ENCODE peak calls at places on chromosomes 13 and 19, in nine cellular contexts. One of them, this sample, is unnamed.

GRCh38 chr19:50461066-50461875 is 15.0 kb upstream of the EMC10 start:
- DNase-seq in stimulated activated effector memory CD8-positive, alpha-beta T cell treated with anti-CD3 and anti-CD28 coated beads, Interleukin-12 subunit alpha, Interleukin-12 subunit beta, amount 100 ng/mL, for 72 hours: peak; percentile 37
- DNase-seq in aorta: no peak
- DNase-seq in activated effector memory CD4-positive, alpha-beta T cell treated with Interleukin-2 at 50 U/mL for 16 hours: peak; percentile 25
- DNase-seq in HTR-8/SVneo: peak; percentile 90
- DNase-seq in ELR: peak; percentile 70
- DNase-seq in DMS 273 treated with DMSO at 0.1 percent for 48 hours: no peak
- DNase-seq in prostate gland: peak; percentile 36
- DNase-seq in GM19239: peak; percentile 94
- DNase-seq in this sample: peak; percentile 50

GRCh38 chr19:3034845-3035541 is 5.9 kb upstream of the TLE2 start:
- DNase-seq in stimulated activated effector memory CD8-positive, alpha-beta T cell treated with anti-CD3 and anti-CD28 coated beads, Interleukin-12 subunit alpha, Interleukin-12 subunit beta, amount 100 ng/mL, for 72 hours: peak; percentile 22
- DNase-seq in aorta: no peak
- DNase-seq in activated effector memory CD4-positive, alpha-beta T cell treated with Interleukin-2 at 50 U/mL for 16 hours: peak; percentile 22
- DNase-seq in HTR-8/SVneo: no peak
- DNase-seq in ELR: peak; percentile 63
- DNase-seq in DMS 273 treated with DMSO at 0.1 percent for 48 hours: no peak
- DNase-seq in prostate gland: peak; percentile 45
- DNase-seq in GM19239: no peak
- DNase-seq in this sample: peak; percentile 37

GRCh38 chr19:11577451-11578341 is at the start of gene ACP5:
- DNase-seq in stimulated activated effector memory CD8-positive, alpha-beta T cell treated with anti-CD3 and anti-CD28 coated beads, Interleukin-12 subunit alpha, Interleukin-12 subunit beta, amount 100 ng/mL, for 72 hours: no peak
- DNase-seq in aorta: peak; percentile 63
- DNase-seq in activated effector memory CD4-positive, alpha-beta T cell treated with Interleukin-2 at 50 U/mL for 16 hours: no peak
- DNase-seq in HTR-8/SVneo: no peak
- DNase-seq in ELR: no peak
- DNase-seq in DMS 273 treated with DMSO at 0.1 percent for 48 hours: no peak
- DNase-seq in prostate gland: no peak
- DNase-seq in GM19239: no peak
- DNase-seq in this sample: no peak

GRCh38 chr13:52868190-52868589 is 19.8 kb upstream of the PCDH8 start:
- DNase-seq in stimulated activated effector memory CD8-positive, alpha-beta T cell treated with anti-CD3 and anti-CD28 coated beads, Interleukin-12 subunit alpha, Interleukin-12 subunit beta, amount 100 ng/mL, for 72 hours: no peak
- DNase-seq in aorta: no peak
- DNase-seq in activated effector memory CD4-positive, alpha-beta T cell treated with Interleukin-2 at 50 U/mL for 16 hours: no peak
- DNase-seq in HTR-8/SVneo: no peak
- DNase-seq in ELR: no peak
- DNase-seq in DMS 273 treated with DMSO at 0.1 percent for 48 hours: no peak
- DNase-seq in prostate gland: no peak
- DNase-seq in GM19239: no peak
- DNase-seq in this sample: no peak

GRCh38 chr13:71864981-71865857 is 1.8 kb downstream of the DACH1 start:
- DNase-seq in stimulated activated effector memory CD8-positive, alpha-beta T cell treated with anti-CD3 and anti-CD28 coated beads, Interleukin-12 subunit alpha, Interleukin-12 subunit beta, amount 100 ng/mL, for 72 hours: no peak
- DNase-seq in aorta: peak; percentile 46
- DNase-seq in activated effector memory CD4-positive, alpha-beta T cell treated with Interleukin-2 at 50 U/mL for 16 hours: no peak
- DNase-seq in HTR-8/SVneo: no peak
- DNase-seq in ELR: peak; percentile 26
- DNase-seq in DMS 273 treated with DMSO at 0.1 percent for 48 hours: no peak
- DNase-seq in prostate gland: no peak
- DNase-seq in GM19239: peak; percentile 3
- DNase-seq in this sample: peak; percentile 60

GRCh38 chr13:111247552-111247951 is 72.9 kb upstream of the TEX29 start:
- DNase-seq in stimulated activated effector memory CD8-positive, alpha-beta T cell treated with anti-CD3 and anti-CD28 coated beads, Interleukin-12 subunit alpha, Interleukin-12 subunit beta, amount 100 ng/mL, for 72 hours: no peak
- DNase-seq in aorta: no peak
- DNase-seq in activated effector memory CD4-positive, alpha-beta T cell treated with Interleukin-2 at 50 U/mL for 16 hours: no peak
- DNase-seq in HTR-8/SVneo: no peak
- DNase-seq in ELR: no peak
- DNase-seq in DMS 273 treated with DMSO at 0.1 percent for 48 hours: no peak
- DNase-seq in prostate gland: peak; percentile 88
- DNase-seq in GM19239: no peak
- DNase-seq in this sample: no peak

GRCh38 chr13:30998548-30999140 is 66.2 kb downstream of the TEX26 start:
- DNase-seq in stimulated activated effector memory CD8-positive, alpha-beta T cell treated with anti-CD3 and anti-CD28 coated beads, Interleukin-12 subunit alpha, Interleukin-12 subunit beta, amount 100 ng/mL, for 72 hours: no peak
- DNase-seq in aorta: no peak
- DNase-seq in activated effector memory CD4-positive, alpha-beta T cell treated with Interleukin-2 at 50 U/mL for 16 hours: no peak
- DNase-seq in HTR-8/SVneo: no peak
- DNase-seq in ELR: no peak
- DNase-seq in DMS 273 treated with DMSO at 0.1 percent for 48 hours: no peak
- DNase-seq in prostate gland: no peak
- DNase-seq in GM19239: no peak
- DNase-seq in this sample: no peak

GRCh38 chr13:96650301-96650886 is 343.9 kb downstream of the OXGR1 start:
- DNase-seq in stimulated activated effector memory CD8-positive, alpha-beta T cell treated with anti-CD3 and anti-CD28 coated beads, Interleukin-12 subunit alpha, Interleukin-12 subunit beta, amount 100 ng/mL, for 72 hours: no peak
- DNase-seq in aorta: no peak
- DNase-seq in activated effector memory CD4-positive, alpha-beta T cell treated with Interleukin-2 at 50 U/mL for 16 hours: no peak
- DNase-seq in HTR-8/SVneo: no peak
- DNase-seq in ELR: peak; percentile 90
- DNase-seq in DMS 273 treated with DMSO at 0.1 percent for 48 hours: no peak
- DNase-seq in prostate gland: no peak
- DNase-seq in GM19239: no peak
- DNase-seq in this sample: no peak

GRCh38 chr19:55373993-55374757 is 2.5 kb upstream of the TMEM190 start:
- DNase-seq in stimulated activated effector memory CD8-positive, alpha-beta T cell treated with anti-CD3 and anti-CD28 coated beads, Interleukin-12 subunit alpha, Interleukin-12 subunit beta, amount 100 ng/mL, for 72 hours: no peak
- DNase-seq in aorta: no peak
- DNase-seq in activated effector memory CD4-positive, alpha-beta T cell treated with Interleukin-2 at 50 U/mL for 16 hours: no peak
- DNase-seq in HTR-8/SVneo: peak; percentile 75
- DNase-seq in ELR: peak; percentile 65
- DNase-seq in DMS 273 treated with DMSO at 0.1 percent for 48 hours: no peak
- DNase-seq in prostate gland: no peak
- DNase-seq in GM19239: no peak
- DNase-seq in this sample: no peak

GRCh38 chr13:110872768-110873638 is 41.9 kb downstream of the ANKRD10 start:
- DNase-seq in stimulated activated effector memory CD8-positive, alpha-beta T cell treated with anti-CD3 and anti-CD28 coated beads, Interleukin-12 subunit alpha, Interleukin-12 subunit beta, amount 100 ng/mL, for 72 hours: no peak
- DNase-seq in aorta: no peak
- DNase-seq in activated effector memory CD4-positive, alpha-beta T cell treated with Interleukin-2 at 50 U/mL for 16 hours: no peak
- DNase-seq in HTR-8/SVneo: no peak
- DNase-seq in ELR: no peak
- DNase-seq in DMS 273 treated with DMSO at 0.1 percent for 48 hours: no peak
- DNase-seq in prostate gland: no peak
- DNase-seq in GM19239: no peak
- DNase-seq in this sample: no peak

GRCh38 chr19:13629687-13630357 is 123.5 kb upstream of the CACNA1A start:
- DNase-seq in stimulated activated effector memory CD8-positive, alpha-beta T cell treated with anti-CD3 and anti-CD28 coated beads, Interleukin-12 subunit alpha, Interleukin-12 subunit beta, amount 100 ng/mL, for 72 hours: no peak
- DNase-seq in aorta: no peak
- DNase-seq in activated effector memory CD4-positive, alpha-beta T cell treated with Interleukin-2 at 50 U/mL for 16 hours: no peak
- DNase-seq in HTR-8/SVneo: no peak
- DNase-seq in ELR: peak; percentile 97
- DNase-seq in DMS 273 treated with DMSO at 0.1 percent for 48 hours: no peak
- DNase-seq in prostate gland: no peak
- DNase-seq in GM19239: no peak
- DNase-seq in this sample: no peak

GRCh38 chr13:44237276-44237767 is 136.3 kb upstream of the SERP2 start:
- DNase-seq in stimulated activated effector memory CD8-positive, alpha-beta T cell treated with anti-CD3 and anti-CD28 coated beads, Interleukin-12 subunit alpha, Interleukin-12 subunit beta, amount 100 ng/mL, for 72 hours: no peak
- DNase-seq in aorta: peak; percentile 73
- DNase-seq in activated effector memory CD4-positive, alpha-beta T cell treated with Interleukin-2 at 50 U/mL for 16 hours: no peak
- DNase-seq in HTR-8/SVneo: peak; percentile 18
- DNase-seq in ELR: peak; percentile 96
- DNase-seq in DMS 273 treated with DMSO at 0.1 percent for 48 hours: no peak
- DNase-seq in prostate gland: peak; percentile 28
- DNase-seq in GM19239: no peak
- DNase-seq in this sample: peak; percentile 56

GRCh38 chr19:48415395-48415794 is 21.9 kb downstream of the GRIN2D start:
- DNase-seq in stimulated activated effector memory CD8-positive, alpha-beta T cell treated with anti-CD3 and anti-CD28 coated beads, Interleukin-12 subunit alpha, Interleukin-12 subunit beta, amount 100 ng/mL, for 72 hours: peak; percentile 55
- DNase-seq in aorta: peak; percentile 93
- DNase-seq in activated effector memory CD4-positive, alpha-beta T cell treated with Interleukin-2 at 50 U/mL for 16 hours: peak; percentile 47
- DNase-seq in HTR-8/SVneo: no peak
- DNase-seq in ELR: peak; percentile 82
- DNase-seq in DMS 273 treated with DMSO at 0.1 percent for 48 hours: no peak
- DNase-seq in prostate gland: peak; percentile 37
- DNase-seq in GM19239: no peak
- DNase-seq in this sample: peak; percentile 78

GRCh38 chr13:40600145-40600751 is 66.2 kb downstream of the FOXO1 start:
- DNase-seq in stimulated activated effector memory CD8-positive, alpha-beta T cell treated with anti-CD3 and anti-CD28 coated beads, Interleukin-12 subunit alpha, Interleukin-12 subunit beta, amount 100 ng/mL, for 72 hours: no peak
- DNase-seq in aorta: no peak
- DNase-seq in activated effector memory CD4-positive, alpha-beta T cell treated with Interleukin-2 at 50 U/mL for 16 hours: no peak
- DNase-seq in HTR-8/SVneo: no peak
- DNase-seq in ELR: no peak
- DNase-seq in DMS 273 treated with DMSO at 0.1 percent for 48 hours: no peak
- DNase-seq in prostate gland: no peak
- DNase-seq in GM19239: no peak
- DNase-seq in this sample: no peak

GRCh38 chr19:35497406-35497805 is 7.1 kb upstream of the KRTDAP start:
- DNase-seq in stimulated activated effector memory CD8-positive, alpha-beta T cell treated with anti-CD3 and anti-CD28 coated beads, Interleukin-12 subunit alpha, Interleukin-12 subunit beta, amount 100 ng/mL, for 72 hours: no peak
- DNase-seq in aorta: no peak
- DNase-seq in activated effector memory CD4-positive, alpha-beta T cell treated with Interleukin-2 at 50 U/mL for 16 hours: no peak
- DNase-seq in HTR-8/SVneo: no peak
- DNase-seq in ELR: no peak
- DNase-seq in DMS 273 treated with DMSO at 0.1 percent for 48 hours: no peak
- DNase-seq in prostate gland: no peak
- DNase-seq in GM19239: no peak
- DNase-seq in this sample: no peak

GRCh38 chr13:106555631-106556328 is 12.2 kb downstream of the ARGLU1 start:
- DNase-seq in stimulated activated effector memory CD8-positive, alpha-beta T cell treated with anti-CD3 and anti-CD28 coated beads, Interleukin-12 subunit alpha, Interleukin-12 subunit beta, amount 100 ng/mL, for 72 hours: no peak
- DNase-seq in aorta: no peak
- DNase-seq in activated effector memory CD4-positive, alpha-beta T cell treated with Interleukin-2 at 50 U/mL for 16 hours: no peak
- DNase-seq in HTR-8/SVneo: no peak
- DNase-seq in ELR: peak; percentile 63
- DNase-seq in DMS 273 treated with DMSO at 0.1 percent for 48 hours: no peak
- DNase-seq in prostate gland: no peak
- DNase-seq in GM19239: no peak
- DNase-seq in this sample: no peak

GRCh38 chr19:5832049-5832448 is 7.5 kb downstream of the FUT6 start:
- DNase-seq in stimulated activated effector memory CD8-positive, alpha-beta T cell treated with anti-CD3 and anti-CD28 coated beads, Interleukin-12 subunit alpha, Interleukin-12 subunit beta, amount 100 ng/mL, for 72 hours: no peak
- DNase-seq in aorta: no peak
- DNase-seq in activated effector memory CD4-positive, alpha-beta T cell treated with Interleukin-2 at 50 U/mL for 16 hours: no peak
- DNase-seq in HTR-8/SVneo: no peak
- DNase-seq in ELR: no peak
- DNase-seq in DMS 273 treated with DMSO at 0.1 percent for 48 hours: no peak
- DNase-seq in prostate gland: no peak
- DNase-seq in GM19239: no peak
- DNase-seq in this sample: no peak

GRCh38 chr19:45087531-45087930 is 5.4 kb upstream of the PPP1R37 start:
- DNase-seq in stimulated activated effector memory CD8-positive, alpha-beta T cell treated with anti-CD3 and anti-CD28 coated beads, Interleukin-12 subunit alpha, Interleukin-12 subunit beta, amount 100 ng/mL, for 72 hours: peak; percentile 30
- DNase-seq in aorta: no peak
- DNase-seq in activated effector memory CD4-positive, alpha-beta T cell treated with Interleukin-2 at 50 U/mL for 16 hours: peak; percentile 55
- DNase-seq in HTR-8/SVneo: no peak
- DNase-seq in ELR: no peak
- DNase-seq in DMS 273 treated with DMSO at 0.1 percent for 48 hours: no peak
- DNase-seq in prostate gland: no peak
- DNase-seq in GM19239: no peak
- DNase-seq in this sample: no peak

GRCh38 chr13:97018029-97018819 is 23.9 kb upstream of the OXGR1 start:
- DNase-seq in stimulated activated effector memory CD8-positive, alpha-beta T cell treated with anti-CD3 and anti-CD28 coated beads, Interleukin-12 subunit alpha, Interleukin-12 subunit beta, amount 100 ng/mL, for 72 hours: no peak
- DNase-seq in aorta: no peak
- DNase-seq in activated effector memory CD4-positive, alpha-beta T cell treated with Interleukin-2 at 50 U/mL for 16 hours: no peak
- DNase-seq in HTR-8/SVneo: peak; percentile 17
- DNase-seq in ELR: peak; percentile 66
- DNase-seq in DMS 273 treated with DMSO at 0.1 percent for 48 hours: no peak
- DNase-seq in prostate gland: no peak
- DNase-seq in GM19239: peak; percentile 18
- DNase-seq in this sample: no peak

GRCh38 chr19:4215807-4216206 is 13.5 kb upstream of the EBI3 start:
- DNase-seq in stimulated activated effector memory CD8-positive, alpha-beta T cell treated with anti-CD3 and anti-CD28 coated beads, Interleukin-12 subunit alpha, Interleukin-12 subunit beta, amount 100 ng/mL, for 72 hours: no peak
- DNase-seq in aorta: no peak
- DNase-seq in activated effector memory CD4-positive, alpha-beta T cell treated with Interleukin-2 at 50 U/mL for 16 hours: no peak
- DNase-seq in HTR-8/SVneo: no peak
- DNase-seq in ELR: no peak
- DNase-seq in DMS 273 treated with DMSO at 0.1 percent for 48 hours: no peak
- DNase-seq in prostate gland: no peak
- DNase-seq in GM19239: no peak
- DNase-seq in this sample: no peak

GRCh38 chr13:110134801-110135200 is 172.2 kb downstream of the COL4A1 start:
- DNase-seq in stimulated activated effector memory CD8-positive, alpha-beta T cell treated with anti-CD3 and anti-CD28 coated beads, Interleukin-12 subunit alpha, Interleukin-12 subunit beta, amount 100 ng/mL, for 72 hours: no peak
- DNase-seq in aorta: no peak
- DNase-seq in activated effector memory CD4-positive, alpha-beta T cell treated with Interleukin-2 at 50 U/mL for 16 hours: no peak
- DNase-seq in HTR-8/SVneo: no peak
- DNase-seq in ELR: no peak
- DNase-seq in DMS 273 treated with DMSO at 0.1 percent for 48 hours: no peak
- DNase-seq in prostate gland: no peak
- DNase-seq in GM19239: no peak
- DNase-seq in this sample: no peak

GRCh38 chr13:112545866-112546265 is 42.1 kb downstream of the TUBGCP3 start:
- DNase-seq in stimulated activated effector memory CD8-positive, alpha-beta T cell treated with anti-CD3 and anti-CD28 coated beads, Interleukin-12 subunit alpha, Interleukin-12 subunit beta, amount 100 ng/mL, for 72 hours: no peak
- DNase-seq in aorta: no peak
- DNase-seq in activated effector memory CD4-positive, alpha-beta T cell treated with Interleukin-2 at 50 U/mL for 16 hours: no peak
- DNase-seq in HTR-8/SVneo: no peak
- DNase-seq in ELR: peak; percentile 69
- DNase-seq in DMS 273 treated with DMSO at 0.1 percent for 48 hours: no peak
- DNase-seq in prostate gland: no peak
- DNase-seq in GM19239: no peak
- DNase-seq in this sample: no peak

GRCh38 chr13:94959616-94960015 is 247.3 kb upstream of the SOX21 start:
- DNase-seq in stimulated activated effector memory CD8-positive, alpha-beta T cell treated with anti-CD3 and anti-CD28 coated beads, Interleukin-12 subunit alpha, Interleukin-12 subunit beta, amount 100 ng/mL, for 72 hours: no peak
- DNase-seq in aorta: no peak
- DNase-seq in activated effector memory CD4-positive, alpha-beta T cell treated with Interleukin-2 at 50 U/mL for 16 hours: no peak
- DNase-seq in HTR-8/SVneo: no peak
- DNase-seq in ELR: no peak
- DNase-seq in DMS 273 treated with DMSO at 0.1 percent for 48 hours: no peak
- DNase-seq in prostate gland: no peak
- DNase-seq in GM19239: no peak
- DNase-seq in this sample: no peak

GRCh38 chr19:17642656-17643055 is 45.5 kb downstream of the UNC13A start:
- DNase-seq in stimulated activated effector memory CD8-positive, alpha-beta T cell treated with anti-CD3 and anti-CD28 coated beads, Interleukin-12 subunit alpha, Interleukin-12 subunit beta, amount 100 ng/mL, for 72 hours: no peak
- DNase-seq in aorta: no peak
- DNase-seq in activated effector memory CD4-positive, alpha-beta T cell treated with Interleukin-2 at 50 U/mL for 16 hours: no peak
- DNase-seq in HTR-8/SVneo: no peak
- DNase-seq in ELR: no peak
- DNase-seq in DMS 273 treated with DMSO at 0.1 percent for 48 hours: no peak
- DNase-seq in prostate gland: no peak
- DNase-seq in GM19239: no peak
- DNase-seq in this sample: peak; percentile 15

GRCh38 chr13:25771208-25771607 is 280.6 kb downstream of the SHISA2 start:
- DNase-seq in stimulated activated effector memory CD8-positive, alpha-beta T cell treated with anti-CD3 and anti-CD28 coated beads, Interleukin-12 subunit alpha, Interleukin-12 subunit beta, amount 100 ng/mL, for 72 hours: no peak
- DNase-seq in aorta: no peak
- DNase-seq in activated effector memory CD4-positive, alpha-beta T cell treated with Interleukin-2 at 50 U/mL for 16 hours: no peak
- DNase-seq in HTR-8/SVneo: peak; percentile 20
- DNase-seq in ELR: peak; percentile 38
- DNase-seq in DMS 273 treated with DMSO at 0.1 percent for 48 hours: no peak
- DNase-seq in prostate gland: no peak
- DNase-seq in GM19239: no peak
- DNase-seq in this sample: no peak

GRCh38 chr19:3404324-3405260 is 38.2 kb downstream of the NFIC start:
- DNase-seq in stimulated activated effector memory CD8-positive, alpha-beta T cell treated with anti-CD3 and anti-CD28 coated beads, Interleukin-12 subunit alpha, Interleukin-12 subunit beta, amount 100 ng/mL, for 72 hours: no peak
- DNase-seq in aorta: peak; percentile 92
- DNase-seq in activated effector memory CD4-positive, alpha-beta T cell treated with Interleukin-2 at 50 U/mL for 16 hours: no peak
- DNase-seq in HTR-8/SVneo: no peak
- DNase-seq in ELR: peak; percentile 40
- DNase-seq in DMS 273 treated with DMSO at 0.1 percent for 48 hours: no peak
- DNase-seq in prostate gland: peak; percentile 86
- DNase-seq in GM19239: no peak
- DNase-seq in this sample: peak; percentile 90

GRCh38 chr13:92355213-92355612 is 871.4 kb upstream of the GPC6 start:
- DNase-seq in stimulated activated effector memory CD8-positive, alpha-beta T cell treated with anti-CD3 and anti-CD28 coated beads, Interleukin-12 subunit alpha, Interleukin-12 subunit beta, amount 100 ng/mL, for 72 hours: no peak
- DNase-seq in aorta: no peak
- DNase-seq in activated effector memory CD4-positive, alpha-beta T cell treated with Interleukin-2 at 50 U/mL for 16 hours: no peak
- DNase-seq in HTR-8/SVneo: peak; percentile 9
- DNase-seq in ELR: peak; percentile 1
- DNase-seq in DMS 273 treated with DMSO at 0.1 percent for 48 hours: no peak
- DNase-seq in prostate gland: peak; percentile 11
- DNase-seq in GM19239: no peak
- DNase-seq in this sample: no peak

GRCh38 chr19:53782698-53783097 is 41.4 kb downstream of the NLRP12 start:
- DNase-seq in stimulated activated effector memory CD8-positive, alpha-beta T cell treated with anti-CD3 and anti-CD28 coated beads, Interleukin-12 subunit alpha, Interleukin-12 subunit beta, amount 100 ng/mL, for 72 hours: no peak
- DNase-seq in aorta: no peak
- DNase-seq in activated effector memory CD4-positive, alpha-beta T cell treated with Interleukin-2 at 50 U/mL for 16 hours: no peak
- DNase-seq in HTR-8/SVneo: no peak
- DNase-seq in ELR: no peak
- DNase-seq in DMS 273 treated with DMSO at 0.1 percent for 48 hours: no peak
- DNase-seq in prostate gland: no peak
- DNase-seq in GM19239: no peak
- DNase-seq in this sample: no peak

GRCh38 chr19:43699506-43700367 is 16.1 kb upstream of the IRGC start:
- DNase-seq in stimulated activated effector memory CD8-positive, alpha-beta T cell treated with anti-CD3 and anti-CD28 coated beads, Interleukin-12 subunit alpha, Interleukin-12 subunit beta, amount 100 ng/mL, for 72 hours: no peak
- DNase-seq in aorta: peak; percentile 63
- DNase-seq in activated effector memory CD4-positive, alpha-beta T cell treated with Interleukin-2 at 50 U/mL for 16 hours: no peak
- DNase-seq in HTR-8/SVneo: no peak
- DNase-seq in ELR: peak; percentile 46
- DNase-seq in DMS 273 treated with DMSO at 0.1 percent for 48 hours: no peak
- DNase-seq in prostate gland: no peak
- DNase-seq in GM19239: no peak
- DNase-seq in this sample: peak; percentile 57

GRCh38 chr13:94312511-94313191 is 166.8 kb downstream of the DCT start:
- DNase-seq in stimulated activated effector memory CD8-positive, alpha-beta T cell treated with anti-CD3 and anti-CD28 coated beads, Interleukin-12 subunit alpha, Interleukin-12 subunit beta, amount 100 ng/mL, for 72 hours: no peak
- DNase-seq in aorta: no peak
- DNase-seq in activated effector memory CD4-positive, alpha-beta T cell treated with Interleukin-2 at 50 U/mL for 16 hours: no peak
- DNase-seq in HTR-8/SVneo: no peak
- DNase-seq in ELR: no peak
- DNase-seq in DMS 273 treated with DMSO at 0.1 percent for 48 hours: peak; percentile 33
- DNase-seq in prostate gland: no peak
- DNase-seq in GM19239: no peak
- DNase-seq in this sample: no peak

GRCh38 chr13:99985243-99985874 is 3.8 kb downstream of the ZIC2 start:
- DNase-seq in stimulated activated effector memory CD8-positive, alpha-beta T cell treated with anti-CD3 and anti-CD28 coated beads, Interleukin-12 subunit alpha, Interleukin-12 subunit beta, amount 100 ng/mL, for 72 hours: no peak
- DNase-seq in aorta: no peak
- DNase-seq in activated effector memory CD4-positive, alpha-beta T cell treated with Interleukin-2 at 50 U/mL for 16 hours: no peak
- DNase-seq in HTR-8/SVneo: no peak
- DNase-seq in ELR: no peak
- DNase-seq in DMS 273 treated with DMSO at 0.1 percent for 48 hours: no peak
- DNase-seq in prostate gland: no peak
- DNase-seq in GM19239: no peak
- DNase-seq in this sample: no peak

This sample was measured in psoas muscle.